ENCODE peak calls at places on chromosomes 7 and 10, in ten cellular contexts. One of them, this sample, is unnamed.

GRCh38 chr7:142359694-142360279 is 101.9 kb upstream of the PRSS58 start:
- DNase-seq in GM23338: no peak
- DNase-seq in activated CD4-positive, alpha-beta T cell treated with anti-CD3 and anti-CD28 coated beads, Interleukin-2, amount 50 U/mL, for 4 hours: no peak
- DNase-seq in mucosa of descending colon: no peak
- DNase-seq in GM19239: no peak
- DNase-seq in NCI-H460: no peak
- DNase-seq in NCI-H524: no peak
- DNase-seq in activated naive CD4-positive, alpha-beta T cell: no peak
- DNase-seq in Panc1: no peak
- DNase-seq in NCI-H2081 treated with DMSO at 0.1 percent for 48 hours: no peak
- DNase-seq in this sample: no peak

GRCh38 chr7:77406421-77406820 is 9.7 kb downstream of the GSAP start:
- DNase-seq in NCI-H460: no peak
- DNase-seq in NCI-H524: no peak
- DNase-seq in activated CD4-positive, alpha-beta T cell treated with anti-CD3 and anti-CD28 coated beads, Interleukin-2, amount 50 U/mL, for 4 hours: no peak
- DNase-seq in Panc1: no peak
- DNase-seq in activated naive CD4-positive, alpha-beta T cell: no peak
- DNase-seq in NCI-H2081 treated with DMSO at 0.1 percent for 48 hours: no peak
- DNase-seq in GM19239: no peak
- DNase-seq in GM23338: no peak
- DNase-seq in mucosa of descending colon: no peak
- DNase-seq in this sample: no peak

GRCh38 chr10:102660891-102661613 is 16.8 kb downstream of the TRIM8 start:
- DNase-seq in GM19239: peak; percentile 93
- DNase-seq in NCI-H524: peak; percentile 38
- DNase-seq in NCI-H2081 treated with DMSO at 0.1 percent for 48 hours: no peak
- DNase-seq in activated CD4-positive, alpha-beta T cell treated with anti-CD3 and anti-CD28 coated beads, Interleukin-2, amount 50 U/mL, for 4 hours: peak; percentile 38
- DNase-seq in NCI-H460: no peak
- DNase-seq in Panc1: no peak
- DNase-seq in mucosa of descending colon: peak; percentile 86
- DNase-seq in GM23338: no peak
- DNase-seq in activated naive CD4-positive, alpha-beta T cell: peak; percentile 37
- DNase-seq in this sample: no peak

GRCh38 chr10:78231930-78232329 is 198.3 kb downstream of the RPS24 start:
- DNase-seq in NCI-H460: no peak
- DNase-seq in GM23338: peak; percentile 47
- DNase-seq in GM19239: no peak
- DNase-seq in activated naive CD4-positive, alpha-beta T cell: no peak
- DNase-seq in Panc1: no peak
- DNase-seq in NCI-H2081 treated with DMSO at 0.1 percent for 48 hours: no peak
- DNase-seq in NCI-H524: no peak
- DNase-seq in mucosa of descending colon: no peak
- DNase-seq in activated CD4-positive, alpha-beta T cell treated with anti-CD3 and anti-CD28 coated beads, Interleukin-2, amount 50 U/mL, for 4 hours: no peak
- DNase-seq in this sample: no peak

GRCh38 chr10:88733215-88733614 is 26.6 kb upstream of the LIPN start:
- DNase-seq in mucosa of descending colon: no peak
- DNase-seq in NCI-H460: no peak
- DNase-seq in activated CD4-positive, alpha-beta T cell treated with anti-CD3 and anti-CD28 coated beads, Interleukin-2, amount 50 U/mL, for 4 hours: no peak
- DNase-seq in GM19239: no peak
- DNase-seq in Panc1: no peak
- DNase-seq in activated naive CD4-positive, alpha-beta T cell: no peak
- DNase-seq in GM23338: no peak
- DNase-seq in NCI-H524: no peak
- DNase-seq in NCI-H2081 treated with DMSO at 0.1 percent for 48 hours: no peak
- DNase-seq in this sample: no peak

GRCh38 chr10:21100871-21101514 is 203.9 kb upstream of the NEBL start:
- DNase-seq in GM23338: no peak
- DNase-seq in GM19239: no peak
- DNase-seq in NCI-H524: no peak
- DNase-seq in activated naive CD4-positive, alpha-beta T cell: no peak
- DNase-seq in NCI-H2081 treated with DMSO at 0.1 percent for 48 hours: no peak
- DNase-seq in NCI-H460: no peak
- DNase-seq in mucosa of descending colon: no peak
- DNase-seq in activated CD4-positive, alpha-beta T cell treated with anti-CD3 and anti-CD28 coated beads, Interleukin-2, amount 50 U/mL, for 4 hours: no peak
- DNase-seq in Panc1: no peak
- DNase-seq in this sample: no peak

GRCh38 chr7:149245244-149245643 is 5.8 kb downstream of the ZNF212 start:
- DNase-seq in activated CD4-positive, alpha-beta T cell treated with anti-CD3 and anti-CD28 coated beads, Interleukin-2, amount 50 U/mL, for 4 hours: no peak
- DNase-seq in GM23338: no peak
- DNase-seq in Panc1: no peak
- DNase-seq in NCI-H524: no peak
- DNase-seq in GM19239: no peak
- DNase-seq in activated naive CD4-positive, alpha-beta T cell: no peak
- DNase-seq in NCI-H460: no peak
- DNase-seq in NCI-H2081 treated with DMSO at 0.1 percent for 48 hours: no peak
- DNase-seq in mucosa of descending colon: no peak
- DNase-seq in this sample: no peak

GRCh38 chr7:98808751-98809460 is 60.9 kb downstream of the TMEM130 start:
- DNase-seq in activated naive CD4-positive, alpha-beta T cell: no peak
- DNase-seq in NCI-H460: no peak
- DNase-seq in GM23338: no peak
- DNase-seq in activated CD4-positive, alpha-beta T cell treated with anti-CD3 and anti-CD28 coated beads, Interleukin-2, amount 50 U/mL, for 4 hours: no peak
- DNase-seq in NCI-H2081 treated with DMSO at 0.1 percent for 48 hours: no peak
- DNase-seq in NCI-H524: no peak
- DNase-seq in mucosa of descending colon: no peak
- DNase-seq in Panc1: no peak
- DNase-seq in GM19239: no peak
- DNase-seq in this sample: no peak

GRCh38 chr10:1102392-1102791 is 46.2 kb downstream of the WDR37 start:
- DNase-seq in mucosa of descending colon: no peak
- DNase-seq in Panc1: no peak
- DNase-seq in NCI-H524: no peak
- DNase-seq in NCI-H460: no peak
- DNase-seq in activated naive CD4-positive, alpha-beta T cell: no peak
- DNase-seq in GM23338: no peak
- DNase-seq in NCI-H2081 treated with DMSO at 0.1 percent for 48 hours: no peak
- DNase-seq in activated CD4-positive, alpha-beta T cell treated with anti-CD3 and anti-CD28 coated beads, Interleukin-2, amount 50 U/mL, for 4 hours: peak; percentile 36
- DNase-seq in GM19239: no peak
- DNase-seq in this sample: no peak